ENCODE peak calls at places on chromosomes 12 and 14, in six cellular contexts. L, X, K, H, N and M are unnamed samples.
A peak's percentile ranks its signal among the peaks of the same experiment; 100 is the strongest.

GRCh38 chr12:52713960-52714886 is 10.9 kb upstream of the KRT77 start:
- DNase-seq in L (peak; percentile 42), X (no peak), K (peak; percentile 40), H (peak; percentile 61), N (no peak), M (no peak)

GRCh38 chr12:82461851-82462250 is 103.5 kb downstream of the METTL25 start:
- DNase-seq in L (no peak), X (no peak), K (no peak), H (no peak), N (no peak), M (no peak)

GRCh38 chr14:22026527-22026926 is 352.9 kb upstream of the OR4E1 start:
- DNase-seq in L (no peak), X (no peak), K (no peak), H (no peak), N (no peak), M (no peak)

GRCh38 chr14:58299665-58300202 is 1.4 kb downstream of the ARID4A start:
- DNase-seq in L (no peak), X (no peak), K (no peak), H (no peak), N (no peak), M (no peak)

GRCh38 chr14:105830171-105830570 is 303.8 kb downstream of the TMEM121 start:
- DNase-seq in L (no peak), X (no peak), K (no peak), H (no peak), N (no peak), M (peak; percentile 52)

GRCh38 chr14:24465369-24465768 is 22.8 kb upstream of the SDR39U1 start:
- DNase-seq in L (no peak), X (no peak), K (no peak), H (no peak), N (no peak), M (peak; percentile 50)

GRCh38 chr14:67973415-67973814 is 153.8 kb downstream of the RAD51B start:
- DNase-seq in L (no peak), X (no peak), K (no peak), H (no peak), N (no peak), M (no peak)

GRCh38 chr12:65533177-65533883 is 254.8 kb downstream of the MSRB3 start:
- DNase-seq in L (no peak), X (no peak), K (no peak), H (no peak), N (no peak), M (no peak)

GRCh38 chr14:95197498-95198010 is 40.2 kb upstream of the DICER1 start:
- DNase-seq in L (no peak), X (no peak), K (no peak), H (no peak), N (no peak), M (no peak)

GRCh38 chr14:22995889-22996611 is 13.7 kb upstream of the AJUBA start:
- DNase-seq in L (no peak), X (no peak), K (no peak), H (no peak), N (no peak), M (no peak)

GRCh38 chr12:49331360-49332222 is 5.4 kb downstream of the C1QL4 start:
- DNase-seq in L (peak; percentile 83), X (no peak), K (no peak), H (no peak), N (peak; percentile 38), M (no peak)

GRCh38 chr14:53934778-53935414 is 21.7 kb downstream of the BMP4 start:
- DNase-seq in L (no peak), X (no peak), K (no peak), H (no peak), N (no peak), M (no peak)

GRCh38 chr12:90515199-90516175 is 439.5 kb downstream of the CCER1 start:
- DNase-seq in L (peak; percentile 2), X (no peak), K (no peak), H (no peak), N (peak; percentile 9), M (no peak)

GRCh38 chr12:125194999-125195398 is 129.8 kb downstream of the AACS start:
- DNase-seq in L (no peak), X (no peak), K (no peak), H (no peak), N (no peak), M (no peak)

GRCh38 chr14:103541494-103541943 is 12.5 kb downstream of the TRMT61A start:
- DNase-seq in L (no peak), X (no peak), K (no peak), H (no peak), N (no peak), M (no peak)

GRCh38 chr12:81080431-81080983 is 2.6 kb downstream of the ACSS3 start:
- DNase-seq in L (no peak), X (no peak), K (no peak), H (no peak), N (no peak), M (no peak)

GRCh38 chr14:69153848-69154208 is 909 bp upstream of the DCAF5 start:
- DNase-seq in L (peak; percentile 9), X (peak; percentile 62), K (no peak), H (peak; percentile 9), N (no peak), M (no peak)

GRCh38 chr14:32950584-32950983 is 11.9 kb downstream of the NPAS3 start:
- DNase-seq in L (no peak), X (no peak), K (no peak), H (no peak), N (no peak), M (no peak)

GRCh38 chr12:52074006-52074405 is 4.2 kb downstream of the ATG101 start:
- DNase-seq in L (no peak), X (peak; percentile 58), K (no peak), H (no peak), N (peak; percentile 78), M (no peak)

GRCh38 chr12:79140711-79141110 is 276.1 kb downstream of the SYT1 start:
- DNase-seq in L (no peak), X (no peak), K (no peak), H (no peak), N (no peak), M (no peak)

GRCh38 chr14:77124345-77125274 is 17.0 kb downstream of the ZDHHC22 start:
- DNase-seq in L (peak; percentile 48), X (peak; percentile 75), K (peak; percentile 63), H (peak; percentile 66), N (no peak), M (peak; percentile 73)